ENCODE peak calls at places on chromosomes 12 and 14, in four cellular contexts. V is body of pancreas, K is fibroblast of the aortic adventitia, G is left ventricle myocardium inferior. C is an unnamed sample.

GRCh38 chr12:1657616-1658167 is 28.7 kb downstream of the WNT5B start:
- DNase-seq in V (no peak), K (no peak), G (no peak), C (peak; percentile 79)

GRCh38 chr12:111410229-111411186 is 4.8 kb downstream of the SH2B3 start:
- DNase-seq in V (no peak), K (no peak), G (peak; percentile 44), C (peak; percentile 39)

GRCh38 chr12:64679487-64679983 is 69.2 kb downstream of the RASSF3 start:
- DNase-seq in V (peak; percentile 38), K (peak; percentile 83), G (peak; percentile 78), C (peak; percentile 79)

GRCh38 chr12:55724226-55724939 is 4.2 kb downstream of the RDH5 start:
- DNase-seq in V (peak; percentile 77), K (peak; percentile 76), G (peak; percentile 74), C (peak; percentile 67)

GRCh38 chr14:100899841-100900771 is 3.4 kb downstream of the RTL1 start:
- DNase-seq in V (no peak), K (no peak), G (no peak), C (no peak)

GRCh38 chr12:527729-528128 is 68.0 kb downstream of the B4GALNT3 start:
- DNase-seq in V (no peak), K (no peak), G (no peak), C (no peak)

GRCh38 chr14:24123465-24124417 is 6.7 kb upstream of the FITM1 start:
- DNase-seq in V (no peak), K (no peak), G (no peak), C (no peak)

GRCh38 chr12:51349026-51349425 is 2.5 kb upstream of the CELA1 start:
- DNase-seq in V (no peak), K (peak; percentile 61), G (no peak), C (no peak)

GRCh38 chr12:121805800-121806555 is 2.2 kb downstream of the SETD1B start:
- DNase-seq in V (no peak), K (no peak), G (no peak), C (no peak)

GRCh38 chr14:89641495-89642162 is 224.6 kb upstream of the FOXN3 start:
- DNase-seq in V (no peak), K (no peak), G (no peak), C (no peak)

GRCh38 chr12:112170971-112171596 is 45.7 kb downstream of the TRAFD1 start:
- DNase-seq in V (no peak), K (no peak), G (no peak), C (no peak)

GRCh38 chr14:55889124-55889523 is 229.1 kb upstream of the PELI2 start:
- DNase-seq in V (peak; percentile 58), K (no peak), G (no peak), C (no peak)

GRCh38 chr12:18718462-18718861 is 19.4 kb downstream of the PLCZ1 start:
- DNase-seq in V (no peak), K (no peak), G (no peak), C (no peak)

GRCh38 chr12:102174761-102175160 is 22.9 kb downstream of the PMCH start:
- DNase-seq in V (no peak), K (no peak), G (no peak), C (no peak)

GRCh38 chr14:95156765-95157194 is 549 bp downstream of the DICER1 start:
- DNase-seq in V (peak; percentile 55), K (peak; percentile 14), G (peak; percentile 43), C (peak; percentile 42)

GRCh38 chr14:50943261-50943942 is 881 bp downstream of the PYGL start:
- DNase-seq in V (peak; percentile 23), K (peak; percentile 67), G (peak; percentile 56), C (peak; percentile 56)

GRCh38 chr14:93008381-93008780 is 85.4 kb downstream of the CHGA start:
- DNase-seq in V (no peak), K (peak; percentile 60), G (peak; percentile 63), C (peak; percentile 61)

GRCh38 chr12:79275631-79276030 is 411.1 kb downstream of the SYT1 start:
- DNase-seq in V (no peak), K (no peak), G (no peak), C (no peak)

GRCh38 chr14:52044791-52045522 is 23.9 kb downstream of the NID2 start:
- DNase-seq in V (peak; percentile 79), K (peak; percentile 94), G (no peak), C (peak; percentile 74)

GRCh38 chr12:110844551-110845395 is 2.0 kb upstream of the CCDC63 start:
- DNase-seq in V (no peak), K (peak; percentile 89), G (peak; percentile 62), C (no peak)

GRCh38 chr14:24145700-24146621 is at the start of gene PSME2:
- DNase-seq in V (no peak), K (peak; percentile 11), G (no peak), C (peak; percentile 12)

GRCh38 chr12:89477633-89478279 is 46.8 kb downstream of the GALNT4 start:
- DNase-seq in V (no peak), K (no peak), G (no peak), C (no peak)
- TF ChIP-seq CTCF in V (no peak), K (no peak), G (no peak), C (no peak)

GRCh38 chr14:73457935-73458218 is 469 bp downstream of the NUMB start:
- DNase-seq in V (no peak), K (no peak), G (peak; percentile 44), C (no peak)

GRCh38 chr14:73455294-73455693 is 3.1 kb downstream of the NUMB start:
- DNase-seq in V (no peak), K (no peak), G (no peak), C (no peak)

GRCh38 chr14:73457050-73457934 is 1.1 kb downstream of the NUMB start:
- DNase-seq in V (no peak), K (no peak), G (peak; percentile 27), C (no peak)

GRCh38 chr14:73458219-73458976 is at the start of gene NUMB:
- DNase-seq in V (peak; percentile 98), K (peak; percentile 100), G (peak; percentile 96), C (peak; percentile 100)

DNA sequence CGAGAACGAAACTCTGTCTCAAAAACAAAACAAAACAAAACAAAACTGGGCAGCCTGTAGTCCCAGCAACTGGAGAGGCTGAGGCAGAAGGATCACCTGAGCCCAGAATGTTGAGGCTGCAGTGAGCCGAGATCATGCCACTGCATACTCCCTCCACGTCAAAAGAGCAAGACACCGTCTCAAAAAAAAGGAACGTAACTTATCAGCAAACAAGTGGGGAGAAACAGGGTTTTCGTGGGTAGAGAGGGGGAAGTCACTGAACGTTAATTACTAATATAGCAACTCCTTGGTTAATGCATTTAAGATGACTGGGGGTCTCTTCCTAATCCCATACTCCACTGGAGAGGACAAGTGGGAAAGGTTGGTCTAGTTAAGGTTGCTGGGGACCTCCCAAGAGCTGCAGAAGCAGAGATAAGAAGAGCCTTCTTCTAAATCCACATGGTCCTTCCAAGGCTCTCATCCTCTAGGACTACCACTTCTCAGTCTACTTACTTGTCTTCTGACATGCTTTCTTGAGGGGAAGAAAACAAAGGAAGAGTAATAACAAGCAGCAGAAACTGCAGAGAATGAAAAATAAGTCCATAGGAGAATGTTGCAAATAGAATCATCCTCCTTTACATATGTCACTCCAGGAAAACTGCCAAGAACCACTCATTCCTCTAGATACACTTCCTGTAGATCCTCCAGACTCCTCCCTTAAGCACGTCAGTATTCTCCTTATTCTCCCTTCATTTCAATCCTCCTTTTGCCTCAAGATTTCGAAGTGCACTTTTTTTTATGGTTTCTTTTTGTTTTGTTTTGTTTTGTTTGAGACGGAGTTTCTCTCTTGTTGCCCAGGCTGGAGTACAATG is 5.8 kb downstream of the NUMB start:
- DNase-seq in V (no peak), K (peak; percentile 88), G (no peak), C (peak; percentile 84)
- H3K4me3 ChIP-seq in V (no peak overlapping the region), K (no peak overlapping the region), G (no peak overlapping the region), C (no peak overlapping the region)

GRCh38 chr14:36863271-36863670 is 201.6 kb downstream of the PAX9 start:
- DNase-seq in V (no peak), K (peak; percentile 5), G (no peak), C (no peak)
- TF ChIP-seq CTCF in V (no peak), K (no peak), G (no peak), C (no peak)

DNA sequence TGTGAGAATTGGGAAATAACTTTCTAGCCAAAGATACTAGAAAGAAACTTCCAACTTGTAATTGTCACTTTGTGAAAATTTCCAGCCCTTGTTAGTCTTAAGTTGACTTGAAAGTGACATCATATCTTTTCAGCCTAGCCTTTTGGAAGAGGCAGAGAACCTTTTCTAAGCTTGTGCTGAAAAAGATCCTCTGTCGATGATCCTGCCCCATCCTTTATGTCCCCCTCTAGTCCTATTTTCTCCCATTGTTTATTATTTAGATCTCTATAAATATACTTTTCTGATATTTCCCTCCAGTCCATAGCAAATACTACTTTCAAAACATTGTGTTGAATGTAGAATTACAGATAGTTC is 2.8 kb downstream of the CHST11 start:
- DNase-seq in V (no peak), K (peak; percentile 26), G (no peak), C (no peak)
- H3K4me3 ChIP-seq in V (no peak overlapping the region), K (peak overlapping the region; percentile 88), G (peak overlapping the region; percentile 99), C (peak overlapping the region; percentile 92)

DNA sequence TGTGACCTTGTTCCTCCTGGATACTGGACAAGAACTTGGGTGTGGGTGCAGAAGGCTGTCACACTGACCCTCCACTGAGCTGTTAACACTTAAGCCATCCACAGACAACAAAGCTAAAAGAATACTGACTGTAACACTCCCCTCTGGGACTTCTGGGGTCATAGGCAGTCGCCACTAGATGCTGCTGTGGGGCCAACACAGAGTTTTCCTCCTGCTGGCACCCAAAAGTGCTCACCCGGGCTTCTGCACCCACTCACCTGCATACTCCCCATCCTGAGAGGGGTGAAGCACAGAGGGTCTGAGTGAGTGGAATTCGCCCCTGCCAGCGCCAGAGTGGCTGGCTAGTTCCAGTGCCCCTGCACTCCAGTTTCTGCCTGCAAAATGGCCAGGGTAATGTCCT is 422.4 kb upstream of the LMO3 start:
- DNase-seq in V (no peak), K (no peak), G (no peak), C (no peak)
- TF ChIP-seq CTCF in V (no peak), K (no peak), G (no peak), C (no peak)

DNA sequence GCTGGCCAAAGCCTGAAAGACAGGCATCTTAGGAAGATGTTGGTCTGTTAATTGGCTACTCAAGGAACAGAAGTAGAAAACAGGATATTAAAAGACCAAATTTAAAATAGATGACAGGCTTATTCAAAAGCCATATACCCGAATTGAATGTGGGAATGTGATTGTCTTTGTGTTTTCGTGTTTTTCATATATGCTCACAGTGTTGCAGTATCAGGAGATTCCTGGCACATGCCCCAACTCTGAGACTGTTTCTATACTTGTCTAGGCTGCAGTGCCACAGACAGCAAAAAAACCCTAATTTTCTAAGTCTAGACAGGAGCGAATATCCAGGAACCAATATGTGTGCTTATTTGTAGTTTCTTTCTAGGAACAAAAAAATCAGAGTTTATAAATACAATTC is 57.4 kb upstream of the KRR1 start:
- DNase-seq in V (no peak), K (peak; percentile 38), G (no peak), C (no peak)
- H3K4me3 ChIP-seq in V (no peak overlapping the region), K (no peak overlapping the region), G (no peak overlapping the region), C (no peak overlapping the region)

DNA sequence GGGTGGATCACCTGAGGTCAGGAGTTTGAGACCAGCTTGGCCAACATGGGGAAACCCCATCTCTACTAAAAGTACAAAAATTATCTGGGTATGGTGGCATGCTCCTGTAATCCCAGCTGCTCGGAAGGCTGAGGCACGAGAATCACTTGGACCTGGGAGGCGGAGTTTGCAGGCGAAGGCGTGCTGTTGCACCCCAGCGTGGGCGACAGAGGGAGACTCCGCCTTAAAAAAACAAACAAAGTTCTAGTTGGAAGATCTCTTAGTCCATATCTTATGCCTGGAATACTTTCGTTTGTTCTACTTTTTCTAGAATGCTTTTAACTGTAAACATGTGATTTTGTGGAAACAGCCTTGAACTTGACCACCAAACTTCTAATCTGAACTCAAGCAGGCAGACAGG is 38.7 kb downstream of the PPHLN1 start:
- DNase-seq in V (no peak), K (no peak), G (no peak), C (no peak)
- TF ChIP-seq CTCF in V (no peak), K (no peak), G (no peak), C (no peak)

C was measured in fibroblast of villous mesenchyme.